ENCODE peak calls at places on chromosome 14, in nine cellular contexts. W is astrocyte of the cerebellum; G is NCI-H1105; Y is M059J; B is endothelial cell; D is activated CD8-positive, alpha-beta memory T cell treated with anti-CD3 and anti-CD28 coated beads, Interleukin-2, amount 10 ng/mL, durations not matched to agents 7 days and 5 days; L is lung microvascular endothelial cell; N is NCI-H226; T is pancreas. I is an unnamed sample.

GRCh38 chr14:64682173-64682710 is 22.0 kb upstream of the PLEKHG3 start:
- DNase-seq in L (no peak), N (peak; percentile 94), Y (peak; percentile 32), W (no peak), T (peak; percentile 77), D (no peak), G (no peak), B (no peak), I (peak; percentile 85)

GRCh38 chr14:34628681-34629135 is 1.2 kb downstream of the SNX6 start:
- DNase-seq in Y (no peak), W (no peak), D (peak; percentile 60), G (no peak), L (peak; percentile 12), B (no peak), T (no peak), N (peak; percentile 67), I (peak; percentile 42)

GRCh38 chr14:44720707-44721106 is 213.6 kb upstream of the FSCB start:
- DNase-seq in G (no peak), N (peak; percentile 75), Y (no peak), L (no peak), D (no peak), B (no peak), T (no peak), W (no peak), I (no peak)

GRCh38 chr14:21244546-21244945 is 24.7 kb downstream of the HNRNPC start:
- DNase-seq in N (no peak), D (no peak), G (no peak), W (no peak), B (no peak), L (no peak), Y (no peak), T (no peak), I (no peak)

GRCh38 chr14:23090254-23090636 is 4.7 kb downstream of the ACIN1 start:
- DNase-seq in G (no peak), Y (no peak), N (no peak), D (no peak), W (no peak), B (no peak), T (no peak), L (peak; percentile 38), I (no peak)

GRCh38 chr14:65281991-65282908 is 130.3 kb upstream of the FUT8 start:
- DNase-seq in L (peak; percentile 49), T (no peak), B (peak; percentile 46), N (peak; percentile 53), W (peak; percentile 32), D (peak; percentile 63), G (no peak), Y (peak; percentile 91), I (peak; percentile 93)

GRCh38 chr14:55921516-55921915 is 196.7 kb upstream of the PELI2 start:
- DNase-seq in L (no peak), D (no peak), Y (no peak), W (no peak), G (no peak), N (no peak), B (no peak), T (no peak), I (no peak)

GRCh38 chr14:50944647-50945413 is 547 bp upstream of the PYGL start:
- DNase-seq in T (peak; percentile 52), D (no peak), L (peak; percentile 17), N (no peak), B (peak; percentile 6), Y (peak; percentile 74), W (no peak), G (peak; percentile 79), I (peak; percentile 55)

GRCh38 chr14:105711058-105711620 is 184.8 kb downstream of the TMEM121 start:
- DNase-seq in L (no peak), D (peak; percentile 40), G (no peak), W (no peak), T (no peak), B (no peak), Y (no peak), N (no peak), I (no peak)

GRCh38 chr14:92482621-92483319 is 30.8 kb upstream of the RIN3 start:
- DNase-seq in G (no peak), L (no peak), T (no peak), B (no peak), Y (no peak), N (no peak), W (no peak), D (peak; percentile 35), I (no peak)

GRCh38 chr14:96383445-96383844 is 8.5 kb upstream of the AK7 start:
- DNase-seq in T (no peak), W (no peak), D (no peak), B (no peak), Y (no peak), L (no peak), N (no peak), G (no peak), I (peak; percentile 6)

GRCh38 chr14:68248481-68249255 is 429.1 kb downstream of the RAD51B start:
- DNase-seq in Y (peak; percentile 74), D (no peak), G (peak; percentile 43), L (peak; percentile 83), N (no peak), T (peak; percentile 40), W (peak; percentile 78), B (no peak), I (peak; percentile 67)

GRCh38 chr14:72686101-72686500 is 207.8 kb downstream of the DPF3 start:
- DNase-seq in Y (peak; percentile 87), L (no peak), W (no peak), D (no peak), T (no peak), B (no peak), G (no peak), N (no peak), I (peak; percentile 62)

GRCh38 chr14:67999693-68000384 is 180.3 kb downstream of the RAD51B start:
- DNase-seq in B (no peak), G (no peak), N (peak; percentile 88), T (no peak), W (peak; percentile 73), L (peak; percentile 8), D (no peak), Y (peak; percentile 87), I (peak; percentile 91)

GRCh38 chr14:72924332-72924731 is 1.9 kb upstream of the DCAF4 start:
- DNase-seq in D (no peak), L (no peak), B (no peak), Y (peak; percentile 41), N (no peak), W (no peak), T (peak; percentile 37), G (no peak), I (no peak)